ENCODE peak calls at places on chromosomes 7 and 10, in five cellular contexts. T is activated CD4-positive, CD25-positive, alpha-beta regulatory T cell; G is ELR; W is activated T-cell treated with anti-CD3 and anti-CD28 coated beads, Interleukin-2, amount 50 U/mL, for 72 hours; J is EH. F is an unnamed sample.

GRCh38 chr10:100866575-100867098 is 46.1 kb upstream of the SLF2 start:
- DNase-seq in T (no peak), G (no peak), W (no peak), J (no peak), F (peak)

GRCh38 chr7:88344956-88345832 is 38.5 kb upstream of the STEAP4 start:
- DNase-seq in T (no peak), G (peak), W (peak), J (peak), F (peak)

GRCh38 chr10:110456523-110457091 is 41.1 kb upstream of the DUSP5 start:
- DNase-seq in T (no peak), G (peak), W (no peak), J (peak), F (no peak)

GRCh38 chr7:95776561-95777185 is 4.3 kb downstream of the DYNC1I1 start:
- DNase-seq in T (no peak), G (no peak), W (no peak), J (no peak), F (no peak)

GRCh38 chr10:107767185-107767584 is 602.7 kb upstream of the SORCS1 start:
- DNase-seq in T (no peak), G (peak), W (no peak), J (peak), F (no peak)

GRCh38 chr7:47367369-47367768 is 214.5 kb downstream of the TNS3 start:
- DNase-seq in T (no peak), G (no peak), W (no peak), J (no peak), F (no peak)

GRCh38 chr7:45563804-45564461 is 10.2 kb upstream of the ADCY1 start:
- DNase-seq in T (no peak), G (no peak), W (no peak), J (no peak), F (no peak)

GRCh38 chr10:116873134-116873533 is 23.8 kb downstream of the ENO4 start:
- DNase-seq in T (no peak), G (no peak), W (no peak), J (no peak), F (no peak)

GRCh38 chr7:75946207-75946855 is 31.4 kb downstream of the POR start:
- DNase-seq in T (no peak), G (no peak), W (no peak), J (no peak), F (no peak)

GRCh38 chr10:25492040-25492439 is 317.2 kb downstream of the GPR158 start:
- DNase-seq in T (no peak), G (no peak), W (no peak), J (no peak), F (peak)

GRCh38 chr7:128909605-128910568 is 622 bp downstream of the KCP start:
- DNase-seq in T (no peak), G (peak), W (no peak), J (peak), F (no peak)

GRCh38 chr10:113232928-113233511 is 283.0 kb downstream of the TCF7L2 start:
- DNase-seq in T (no peak), G (no peak), W (no peak), J (no peak), F (no peak)

GRCh38 chr10:83932245-83932644 is 207.1 kb upstream of the GHITM start:
- DNase-seq in T (no peak), G (no peak), W (no peak), J (no peak), F (no peak)

GRCh38 chr7:84191842-84192241 is 2.7 kb downstream of the SEMA3A start:
- DNase-seq in T (no peak), G (peak), W (no peak), J (peak), F (no peak)

GRCh38 chr10:71539564-71540118 is 142.9 kb downstream of the CDH23 start:
- DNase-seq in T (no peak), G (no peak), W (no peak), J (no peak), F (peak)

GRCh38 chr7:75619636-75620035 is 119.1 kb downstream of the HIP1 start:
- DNase-seq in T (no peak), G (no peak), W (no peak), J (no peak), F (no peak)

F was measured in NT2/D1.